ENCODE peak calls at places on chromosomes 11 and 22, in four cellular contexts. V is PC-9, U is fibroblast of lung, T is tibial artery. X is an unnamed sample.

GRCh38 chr11:123082977-123083376 is 21.0 kb upstream of the HSPA8 start:
- DNase-seq in U (no peak), T (no peak), V (peak), X (no peak)

GRCh38 chr11:12119502-12119901 is 9.1 kb downstream of the MICAL2 start:
- DNase-seq in T (no peak), U (no peak), V (peak), X (no peak)

GRCh38 chr22:17785185-17786184 is 11.2 kb upstream of the BID start:
- DNase-seq in U (peak), V (no peak), T (no peak), X (no peak)

GRCh38 chr11:85784480-85784879 is 26.5 kb downstream of the SYTL2 start:
- DNase-seq in T (no peak), U (no peak), V (no peak), X (no peak)

GRCh38 chr22:23751441-23751996 is 607 bp upstream of the ZNF70 start:
- DNase-seq in V (no peak), T (no peak), U (peak), X (no peak)

GRCh38 chr22:49228431-49229037 is 599.1 kb downstream of the BRD1 start:
- DNase-seq in U (no peak), T (no peak), V (no peak), X (no peak)

GRCh38 chr11:70097783-70098182 is 19.7 kb downstream of the ANO1 start:
- DNase-seq in V (no peak), U (no peak), T (peak), X (no peak)

GRCh38 chr11:59582006-59582405 is 33.6 kb downstream of the OSBP start:
- DNase-seq in V (no peak), T (no peak), U (no peak), X (no peak)

GRCh38 chr11:123173040-123173855 is 21.8 kb downstream of the CLMP start:
- DNase-seq in V (peak), U (peak), T (no peak), X (peak)

GRCh38 chr11:106998126-106998525 is 20.1 kb downstream of the GUCY1A2 start:
- DNase-seq in V (no peak), U (peak), T (no peak), X (no peak)

GRCh38 chr11:129698212-129698611 is 117.4 kb upstream of the TMEM45B start:
- DNase-seq in V (no peak), T (no peak), U (no peak), X (no peak)

GRCh38 chr11:83493034-83493433 is 206.9 kb upstream of the CCDC90B start:
- DNase-seq in T (no peak), V (no peak), U (no peak), X (no peak)

GRCh38 chr11:134537296-134537695 is 125.3 kb upstream of the B3GAT1 start:
- DNase-seq in U (no peak), V (no peak), T (peak), X (no peak)

GRCh38 chr11:119196833-119197483 is 9.2 kb upstream of the CBL start:
- DNase-seq in V (peak), U (peak), T (no peak), X (peak)

GRCh38 chr11:17314232-17314547 is 37.4 kb upstream of the NCR3LG1 start:
- DNase-seq in T (no peak), V (no peak), U (peak), X (peak)

GRCh38 chr22:46442217-46442853 is 95.1 kb downstream of the CELSR1 start:
- DNase-seq in U (no peak), V (no peak), T (no peak), X (no peak)

GRCh38 chr11:70517996-70518907 is 119.9 kb downstream of the CTTN start:
- DNase-seq in T (no peak), V (no peak), U (peak), X (no peak)

GRCh38 chr11:114111369-114112042 is 52.0 kb downstream of the ZBTB16 start:
- DNase-seq in V (no peak), T (no peak), U (peak), X (no peak)

GRCh38 chr11:33935466-33935865 is 43.6 kb upstream of the LMO2 start:
- DNase-seq in V (no peak), T (no peak), U (no peak), X (no peak)

GRCh38 chr11:20934521-20934920 is 265.1 kb downstream of the NELL1 start:
- DNase-seq in U (no peak), T (no peak), V (no peak), X (no peak)

GRCh38 chr22:38505595-38506117 is 455 bp downstream of the DDX17 start:
- DNase-seq in T (peak), V (peak), U (peak), X (no peak)

GRCh38 chr11:32893947-32894827 is 1.6 kb downstream of the QSER1 start:
- DNase-seq in T (no peak), U (peak), V (peak), X (peak)

GRCh38 chr11:92826136-92826535 is 143.3 kb upstream of the MTNR1B start:
- DNase-seq in U (peak), T (no peak), V (peak), X (no peak)

GRCh38 chr11:78656327-78656726 is 81.7 kb upstream of the NARS2 start:
- DNase-seq in V (no peak), T (no peak), U (no peak), X (no peak)

GRCh38 chr11:20634044-20634443 is 34.6 kb downstream of the SLC6A5 start:
- DNase-seq in V (no peak), U (no peak), T (no peak), X (no peak)

GRCh38 chr22:49298834-49299750 is 528.6 kb downstream of the BRD1 start:
- DNase-seq in V (no peak), U (no peak), T (peak), X (no peak)

GRCh38 chr11:13327421-13327820 is 49.8 kb downstream of the BMAL1 start:
- DNase-seq in U (no peak), V (no peak), T (no peak), X (no peak)
- H3K27ac ChIP-seq in U (no peak), V (no peak), T (no peak), X (no peak)

DNA sequence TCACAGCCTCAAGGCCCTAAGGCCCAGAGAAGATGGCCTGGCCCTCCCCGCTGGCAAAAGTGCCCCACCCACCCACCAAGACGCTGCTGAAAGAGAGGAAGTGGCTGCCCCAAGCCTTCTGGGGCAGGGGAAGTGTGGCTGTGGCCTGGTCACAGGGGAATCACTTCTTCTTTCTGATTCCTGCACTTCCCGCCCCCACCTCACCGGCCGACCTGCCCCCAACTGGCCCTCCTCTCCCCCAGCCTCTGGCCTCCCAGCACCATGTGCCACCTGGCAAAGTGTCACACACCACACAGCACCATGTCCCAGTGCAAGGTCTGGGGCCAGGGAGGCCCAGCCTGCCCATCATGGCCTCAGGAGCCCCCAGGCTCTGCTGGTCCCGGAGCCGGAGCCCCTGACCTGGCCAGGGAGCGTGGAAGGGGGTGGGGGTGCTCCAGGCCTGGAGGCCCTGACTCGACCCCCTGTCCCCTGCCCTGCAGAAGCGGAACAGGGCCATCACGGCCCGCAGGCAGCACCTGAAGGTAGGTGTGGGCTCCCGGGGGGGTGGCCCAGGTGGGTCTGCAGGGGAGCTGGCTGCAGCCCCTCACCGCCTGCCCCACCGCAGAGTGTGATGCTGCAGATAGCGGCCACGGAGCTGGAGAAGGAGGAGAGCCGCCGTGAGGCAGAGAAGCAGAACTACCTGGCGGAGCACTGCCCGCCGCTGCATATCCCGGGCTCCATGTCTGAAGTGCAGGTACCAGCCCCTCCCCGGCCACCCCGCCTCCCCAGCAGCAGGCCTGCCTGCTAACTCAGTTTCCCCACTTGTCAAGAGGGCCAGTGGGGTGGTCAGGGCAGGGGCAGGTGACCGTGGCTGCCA is 1.4 kb downstream of the TNNI2 start:
- DNase-seq in U (no peak), V (no peak), T (no peak), X (no peak)
- H3K4me3 ChIP-seq in U (no peak), V (no peak), T (no peak), X (no peak)

DNA sequence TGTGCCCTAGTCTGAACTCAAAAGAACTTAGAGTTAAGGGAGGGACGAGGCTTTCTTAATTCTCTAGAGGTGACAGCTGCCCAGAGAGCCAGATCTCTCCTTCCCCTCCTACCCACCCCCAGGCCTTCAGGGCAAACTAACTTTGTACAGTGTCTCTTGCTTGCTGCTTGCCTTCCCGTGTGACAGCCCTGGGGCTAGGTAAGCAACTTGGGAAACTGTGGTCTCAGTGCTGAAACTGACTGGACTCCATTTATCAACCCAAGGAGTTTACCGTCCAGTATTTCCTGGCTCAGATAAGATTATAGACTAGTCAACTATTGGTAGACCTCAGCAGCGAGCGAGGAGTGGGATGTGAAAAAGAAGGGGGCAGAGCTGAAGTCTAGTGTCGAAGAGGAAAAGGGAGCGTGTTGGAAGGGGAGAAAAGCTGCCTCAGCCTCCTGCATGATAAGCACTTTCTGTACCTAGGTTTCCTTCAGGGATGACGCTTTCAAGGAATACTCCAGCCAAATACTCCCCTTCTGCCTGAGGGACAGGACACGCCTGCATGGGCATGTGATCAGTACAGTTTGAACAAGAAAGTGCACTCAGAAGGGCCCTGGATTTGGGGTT is 43.3 kb upstream of the WEE1 start:
- DNase-seq in T (no peak), U (no peak), V (peak), X (no peak)
- H3K27ac ChIP-seq in T (peak), U (no peak), V (peak), X (no peak)

GRCh38 chr22:27796118-27796517 is 5.4 kb downstream of the MN1 start:
- DNase-seq in V (no peak), U (no peak), T (no peak), X (no peak)

GRCh38 chr22:27792452-27793165 is 8.9 kb downstream of the MN1 start:
- DNase-seq in T (no peak), V (no peak), U (no peak), X (no peak)

GRCh38 chr22:27794244-27794643 is 7.3 kb downstream of the MN1 start:
- DNase-seq in T (no peak), U (no peak), V (no peak), X (no peak)

GRCh38 chr22:27796829-27797792 is 4.4 kb downstream of the MN1 start:
- DNase-seq in U (no peak), V (no peak), T (no peak), X (no peak)

DNA sequence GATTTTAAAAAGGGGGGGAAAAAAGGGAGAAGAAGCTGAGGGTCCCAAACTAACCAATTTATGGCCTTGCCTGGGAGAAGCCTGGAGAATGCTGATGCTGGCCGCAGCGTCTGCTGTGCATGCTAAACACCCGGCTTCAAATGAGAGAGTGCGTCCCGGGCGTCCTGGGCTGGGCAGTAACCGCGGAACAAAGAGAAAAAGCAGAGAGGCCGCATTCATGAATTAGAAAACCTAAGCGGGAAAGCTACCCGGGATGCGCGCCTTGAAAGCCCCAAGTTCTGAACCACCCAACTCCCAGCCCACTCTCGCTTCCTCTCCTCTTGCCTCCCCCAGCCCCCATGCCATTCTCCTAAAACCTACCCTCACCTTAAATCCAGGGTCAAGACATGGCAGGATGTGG is 6.5 kb downstream of the MN1 start:
- DNase-seq in T (no peak), V (no peak), U (no peak), X (no peak)
- H3K4me3 ChIP-seq in T (peak), V (no peak), U (no peak), X (no peak)

GRCh38 chr11:108586600-108586999 is 7.0 kb downstream of the EXPH5 start:
- DNase-seq in T (no peak), V (peak), U (no peak), X (no peak)

GRCh38 chr11:108591893-108592292 is 1.7 kb downstream of the EXPH5 start:
- DNase-seq in T (no peak), U (no peak), V (no peak), X (no peak)

GRCh38 chr11:108588287-108588686 is 5.3 kb downstream of the EXPH5 start:
- DNase-seq in T (no peak), U (no peak), V (no peak), X (no peak)

GRCh38 chr11:108587109-108587508 is 6.5 kb downstream of the EXPH5 start:
- DNase-seq in T (no peak), U (no peak), V (no peak), X (no peak)

DNA sequence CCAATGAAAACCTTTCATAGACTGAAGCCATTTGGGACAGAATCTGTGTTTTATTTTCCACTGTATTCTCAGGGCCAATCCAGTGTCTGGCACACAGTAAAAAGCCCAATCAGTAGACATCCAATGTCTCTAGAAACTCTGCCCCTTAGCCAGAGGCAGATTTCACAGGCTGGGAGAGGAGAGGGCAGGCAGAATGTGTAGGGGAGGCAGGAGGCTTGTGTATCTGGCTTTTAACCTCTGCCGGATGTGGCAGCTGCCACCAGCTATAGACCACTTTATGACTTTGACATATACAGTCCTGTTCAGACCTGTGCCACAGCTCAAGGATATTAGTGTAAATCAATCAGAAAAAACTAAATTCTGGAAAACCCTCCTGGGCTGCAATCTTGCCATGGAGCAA is 4.4 kb downstream of the EXPH5 start:
- DNase-seq in T (no peak), U (no peak), V (no peak), X (no peak)
- H3K27ac ChIP-seq in T (no peak), U (no peak), V (no peak), X (no peak)

GRCh38 chr11:76210920-76211851 is 4.9 kb upstream of the WNT11 start:
- DNase-seq in U (no peak), V (no peak), T (no peak), X (no peak)
- H3K4me3 ChIP-seq in U (no peak), V (no peak), T (peak), X (peak)

GRCh38 chr11:2304156-2305139 is 2.6 kb downstream of the TSPAN32 start:
- DNase-seq in U (no peak), V (no peak), T (no peak), X (no peak)

GRCh38 chr11:2306971-2307732 is 5.3 kb downstream of the TSPAN32 start:
- DNase-seq in U (no peak), T (peak), V (no peak), X (no peak)

GRCh38 chr11:2305140-2305861 is 3.5 kb downstream of the TSPAN32 start:
- DNase-seq in T (peak), U (peak), V (no peak), X (no peak)

GRCh38 chr11:2307733-2308331 is 6.0 kb downstream of the TSPAN32 start:
- DNase-seq in U (no peak), T (peak), V (no peak), X (no peak)

DNA sequence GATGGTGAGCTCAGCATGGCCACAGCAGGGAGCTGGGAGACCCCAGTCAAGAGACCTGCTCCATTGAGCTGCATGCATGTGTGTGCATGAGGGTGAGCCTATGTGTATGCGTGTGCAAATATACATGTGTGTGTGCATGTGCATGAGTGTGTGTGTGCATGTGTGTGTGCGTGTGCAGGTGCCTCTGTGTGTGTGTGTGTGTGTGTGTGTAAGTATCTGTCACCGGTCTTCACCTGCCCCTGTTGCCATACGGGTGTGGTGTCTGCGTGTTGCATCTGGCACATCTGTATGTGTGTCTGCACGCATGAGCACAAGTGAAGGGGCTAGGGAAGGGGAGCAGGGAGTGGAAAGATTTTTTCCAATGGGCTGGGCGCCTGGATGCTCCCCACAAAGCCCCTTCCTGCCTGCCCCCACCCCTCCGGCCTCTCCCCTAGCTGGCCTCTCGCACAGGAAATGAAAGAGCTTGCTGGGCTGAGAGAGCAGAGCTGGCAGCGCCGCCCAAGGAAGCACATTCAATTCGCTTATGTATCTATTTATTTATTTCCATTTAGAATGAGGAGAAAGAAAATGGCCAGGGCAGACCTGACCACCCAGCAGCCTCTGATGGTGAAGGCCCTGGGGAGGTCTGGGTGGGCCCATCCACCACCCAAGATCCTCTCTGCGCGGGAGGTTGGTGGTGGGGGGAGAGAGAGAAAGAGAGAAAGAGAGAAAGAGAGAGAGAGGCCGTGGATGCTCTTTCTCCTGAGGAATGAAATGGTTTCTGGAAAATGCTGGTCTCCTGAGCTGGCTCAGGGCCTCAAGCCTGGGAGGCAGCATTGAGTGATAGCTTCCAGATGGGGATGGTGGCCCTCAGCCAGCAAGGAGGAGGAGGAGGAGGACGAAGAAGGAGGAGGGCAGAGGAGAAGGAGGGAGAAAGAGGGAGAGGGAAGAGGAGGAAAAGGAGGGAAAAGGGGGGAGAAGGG is 4.3 kb downstream of the TSPAN32 start:
- DNase-seq in T (peak), U (peak), V (no peak), X (peak)
- H3K27ac ChIP-seq in T (peak), U (peak), V (no peak), X (peak)